ENCODE peak calls at places on chromosomes 2 and 18, in four cellular contexts. H, Z, Y and U are unnamed samples.

GRCh38 chr2:98505311-98505808 is 60.7 kb downstream of the INPP4A start:
- DNase-seq in Z (no peak), Y (no peak), H (no peak), U (no peak)

GRCh38 chr2:57343391-57344006 is 703.1 kb upstream of the VRK2 start:
- DNase-seq in H (no peak), Y (no peak), Z (no peak), U (no peak)

GRCh38 chr2:3771576-3771975 is 68.2 kb downstream of the DCDC2C start:
- DNase-seq in Y (no peak), H (no peak), Z (no peak), U (no peak)

GRCh38 chr2:235855011-235855410 is 313.2 kb downstream of the GBX2 start:
- DNase-seq in Y (no peak), H (no peak), Z (no peak), U (no peak)

GRCh38 chr18:55452123-55452611 is 135.8 kb downstream of the TCF4 start:
- DNase-seq in Z (no peak), Y (no peak), H (peak), U (peak)

GRCh38 chr2:36672199-36672598 is 24.3 kb upstream of the VIT start:
- DNase-seq in Y (no peak), Z (no peak), H (peak), U (peak)

GRCh38 chr2:113273031-113273551 is 5.6 kb downstream of the PAX8 start:
- DNase-seq in Y (peak), Z (no peak), H (peak), U (peak)

GRCh38 chr18:2222270-2223185 is 348.8 kb downstream of the METTL4 start:
- DNase-seq in Y (no peak), Z (no peak), H (no peak), U (no peak)

GRCh38 chr2:74575320-74575719 is 20.8 kb downstream of the DOK1 start:
- DNase-seq in Y (no peak), Z (no peak), H (no peak), U (peak)